ENCODE peak calls at places on chromosomes 5 and 9, in six cellular contexts. One of them, this sample, is unnamed.

GRCh38 chr5:18236386-18236785 is 602.1 kb downstream of the TAF11L14 start:
- DNase-seq in adrenal gland: no peak
- DNase-seq in hepatocyte: no peak
- DNase-seq in mammary epithelial cell: peak
- DNase-seq in fibroblast of mammary gland: no peak
- DNase-seq in cardiac muscle cell: no peak
- DNase-seq in this sample: no peak

GRCh38 chr9:101977614-101978210 is 239.3 kb upstream of the GRIN3A start:
- DNase-seq in cardiac muscle cell: peak
- DNase-seq in fibroblast of mammary gland: peak
- DNase-seq in adrenal gland: no peak
- DNase-seq in hepatocyte: peak
- DNase-seq in mammary epithelial cell: peak
- DNase-seq in this sample: no peak

GRCh38 chr9:95623614-95624013 is 106.8 kb upstream of the PTCH1 start:
- DNase-seq in cardiac muscle cell: no peak
- DNase-seq in fibroblast of mammary gland: no peak
- DNase-seq in hepatocyte: no peak
- DNase-seq in mammary epithelial cell: no peak
- DNase-seq in adrenal gland: no peak
- DNase-seq in this sample: no peak

GRCh38 chr5:135885031-135885430 is 10.6 kb downstream of the IL9 start:
- DNase-seq in mammary epithelial cell: no peak
- DNase-seq in hepatocyte: no peak
- DNase-seq in adrenal gland: no peak
- DNase-seq in cardiac muscle cell: no peak
- DNase-seq in fibroblast of mammary gland: no peak
- DNase-seq in this sample: no peak

GRCh38 chr5:59746261-59746765 is 147.2 kb downstream of the PDE4D start:
- DNase-seq in mammary epithelial cell: peak
- DNase-seq in cardiac muscle cell: no peak
- DNase-seq in adrenal gland: no peak
- DNase-seq in fibroblast of mammary gland: peak
- DNase-seq in hepatocyte: peak
- DNase-seq in this sample: peak

GRCh38 chr9:29319727-29320513 is 1746.6 kb upstream of the C9orf72 start:
- DNase-seq in fibroblast of mammary gland: no peak
- DNase-seq in mammary epithelial cell: no peak
- DNase-seq in cardiac muscle cell: no peak
- DNase-seq in adrenal gland: no peak
- DNase-seq in hepatocyte: no peak
- DNase-seq in this sample: no peak

GRCh38 chr9:136902259-136902821 is 16.0 kb downstream of the TRAF2 start:
- DNase-seq in hepatocyte: peak
- DNase-seq in adrenal gland: peak
- DNase-seq in fibroblast of mammary gland: peak
- DNase-seq in cardiac muscle cell: no peak
- DNase-seq in mammary epithelial cell: peak
- DNase-seq in this sample: no peak

GRCh38 chr5:72451771-72452505 is 55.3 kb downstream of the ZNF366 start:
- DNase-seq in hepatocyte: peak
- DNase-seq in fibroblast of mammary gland: peak
- DNase-seq in mammary epithelial cell: no peak
- DNase-seq in adrenal gland: peak
- DNase-seq in cardiac muscle cell: no peak
- DNase-seq in this sample: peak

GRCh38 chr5:36369092-36369737 is 67.5 kb upstream of the RANBP3L start:
- DNase-seq in fibroblast of mammary gland: peak
- DNase-seq in hepatocyte: no peak
- DNase-seq in mammary epithelial cell: peak
- DNase-seq in cardiac muscle cell: no peak
- DNase-seq in adrenal gland: peak
- DNase-seq in this sample: no peak

GRCh38 chr9:124449381-124450151 is 685 bp upstream of the ADGRD2 start:
- DNase-seq in fibroblast of mammary gland: no peak
- DNase-seq in cardiac muscle cell: no peak
- DNase-seq in mammary epithelial cell: no peak
- DNase-seq in adrenal gland: no peak
- DNase-seq in hepatocyte: no peak
- DNase-seq in this sample: peak

GRCh38 chr9:127974002-127974768 is 6.6 kb downstream of the EEIG1 start:
- DNase-seq in adrenal gland: no peak
- DNase-seq in cardiac muscle cell: no peak
- DNase-seq in hepatocyte: no peak
- DNase-seq in mammary epithelial cell: no peak
- DNase-seq in fibroblast of mammary gland: no peak
- DNase-seq in this sample: no peak

GRCh38 chr5:149697001-149697400 is 33.1 kb upstream of the PPARGC1B start:
- DNase-seq in adrenal gland: no peak
- DNase-seq in mammary epithelial cell: peak
- DNase-seq in cardiac muscle cell: no peak
- DNase-seq in fibroblast of mammary gland: peak
- DNase-seq in hepatocyte: no peak
- DNase-seq in this sample: no peak

GRCh38 chr9:8674550-8674949 is 875.0 kb upstream of the DMAC1 start:
- DNase-seq in cardiac muscle cell: no peak
- DNase-seq in fibroblast of mammary gland: no peak
- DNase-seq in adrenal gland: no peak
- DNase-seq in hepatocyte: no peak
- DNase-seq in mammary epithelial cell: no peak
- DNase-seq in this sample: no peak

GRCh38 chr9:93950619-93951601 is 4.2 kb downstream of the BARX1 start:
- DNase-seq in cardiac muscle cell: no peak
- DNase-seq in adrenal gland: no peak
- DNase-seq in hepatocyte: peak
- DNase-seq in fibroblast of mammary gland: no peak
- DNase-seq in mammary epithelial cell: peak
- DNase-seq in this sample: peak

GRCh38 chr9:23492126-23493002 is 333.7 kb downstream of the ELAVL2 start:
- DNase-seq in mammary epithelial cell: peak
- DNase-seq in hepatocyte: peak
- DNase-seq in cardiac muscle cell: peak
- DNase-seq in fibroblast of mammary gland: peak
- DNase-seq in adrenal gland: peak
- DNase-seq in this sample: no peak

GRCh38 chr9:135165003-135165711 is 77.7 kb downstream of the OLFM1 start:
- DNase-seq in fibroblast of mammary gland: no peak
- DNase-seq in mammary epithelial cell: no peak
- DNase-seq in cardiac muscle cell: no peak
- DNase-seq in adrenal gland: no peak
- DNase-seq in hepatocyte: no peak
- DNase-seq in this sample: no peak

GRCh38 chr5:37867634-37868033 is 27.8 kb upstream of the GDNF start:
- DNase-seq in fibroblast of mammary gland: no peak
- DNase-seq in hepatocyte: no peak
- DNase-seq in cardiac muscle cell: no peak
- DNase-seq in mammary epithelial cell: no peak
- DNase-seq in adrenal gland: no peak
- DNase-seq in this sample: no peak

GRCh38 chr5:7850533-7851239 is at the start of gene CFAP90:
- DNase-seq in fibroblast of mammary gland: peak
- DNase-seq in hepatocyte: peak
- DNase-seq in mammary epithelial cell: no peak
- DNase-seq in adrenal gland: peak
- DNase-seq in cardiac muscle cell: peak
- DNase-seq in this sample: peak

GRCh38 chr5:82493217-82493616 is 215.1 kb upstream of the RPS23 start:
- DNase-seq in mammary epithelial cell: no peak
- DNase-seq in hepatocyte: peak
- DNase-seq in fibroblast of mammary gland: no peak
- DNase-seq in cardiac muscle cell: no peak
- DNase-seq in adrenal gland: no peak
- DNase-seq in this sample: no peak

GRCh38 chr9:3903906-3904305 is 378.1 kb upstream of the RFX3 start:
- DNase-seq in cardiac muscle cell: no peak
- DNase-seq in adrenal gland: no peak
- DNase-seq in mammary epithelial cell: no peak
- DNase-seq in hepatocyte: no peak
- DNase-seq in fibroblast of mammary gland: no peak
- DNase-seq in this sample: no peak

GRCh38 chr5:60287174-60287771 is 393.7 kb upstream of the PDE4D start:
- DNase-seq in cardiac muscle cell: peak
- DNase-seq in fibroblast of mammary gland: peak
- DNase-seq in hepatocyte: peak
- DNase-seq in adrenal gland: peak
- DNase-seq in mammary epithelial cell: peak
- DNase-seq in this sample: peak

GRCh38 chr5:34494111-34494755 is 161.9 kb upstream of the RAI14 start:
- DNase-seq in adrenal gland: no peak
- DNase-seq in fibroblast of mammary gland: peak
- DNase-seq in cardiac muscle cell: no peak
- DNase-seq in mammary epithelial cell: no peak
- DNase-seq in hepatocyte: no peak
- DNase-seq in this sample: peak

GRCh38 chr5:72498284-72498683 is 8.9 kb downstream of the ZNF366 start:
- DNase-seq in cardiac muscle cell: no peak
- DNase-seq in adrenal gland: no peak
- DNase-seq in mammary epithelial cell: peak
- DNase-seq in hepatocyte: no peak
- DNase-seq in fibroblast of mammary gland: peak
- DNase-seq in this sample: peak

GRCh38 chr5:138274189-138274853 is at the start of gene GFRA3:
- DNase-seq in adrenal gland: no peak
- DNase-seq in fibroblast of mammary gland: no peak
- DNase-seq in mammary epithelial cell: no peak
- DNase-seq in cardiac muscle cell: peak
- DNase-seq in hepatocyte: peak
- DNase-seq in this sample: peak

GRCh38 chr5:43891112-43891511 is 288.1 kb downstream of the NNT start:
- DNase-seq in hepatocyte: no peak
- DNase-seq in cardiac muscle cell: no peak
- DNase-seq in mammary epithelial cell: no peak
- DNase-seq in fibroblast of mammary gland: peak
- DNase-seq in adrenal gland: no peak
- DNase-seq in this sample: peak

GRCh38 chr9:68832101-68832500 is 127.1 kb downstream of the PIP5K1B start:
- DNase-seq in mammary epithelial cell: no peak
- DNase-seq in fibroblast of mammary gland: no peak
- DNase-seq in cardiac muscle cell: no peak
- DNase-seq in adrenal gland: no peak
- DNase-seq in hepatocyte: no peak
- DNase-seq in this sample: no peak

GRCh38 chr9:109817846-109818472 is 38.0 kb downstream of the PALM2AKAP2 start:
- DNase-seq in mammary epithelial cell: peak
- DNase-seq in cardiac muscle cell: peak
- DNase-seq in hepatocyte: peak
- DNase-seq in adrenal gland: peak
- DNase-seq in fibroblast of mammary gland: peak
- DNase-seq in this sample: peak
- H3K4me3 ChIP-seq in mammary epithelial cell: no peak
- H3K4me3 ChIP-seq in cardiac muscle cell: no peak
- H3K4me3 ChIP-seq in hepatocyte: no peak
- H3K4me3 ChIP-seq in adrenal gland: no peak
- H3K4me3 ChIP-seq in fibroblast of mammary gland: no peak
- H3K4me3 ChIP-seq in this sample: no peak

GRCh38 chr9:74092491-74092834 is 404.7 kb upstream of the RORB start:
- DNase-seq in adrenal gland: no peak
- DNase-seq in mammary epithelial cell: no peak
- DNase-seq in fibroblast of mammary gland: no peak
- DNase-seq in cardiac muscle cell: no peak
- DNase-seq in hepatocyte: no peak
- DNase-seq in this sample: no peak
- TF ChIP-seq CTCF in adrenal gland: no peak
- TF ChIP-seq CTCF in mammary epithelial cell: no peak
- TF ChIP-seq CTCF in fibroblast of mammary gland: no peak
- TF ChIP-seq CTCF in cardiac muscle cell: no peak
- TF ChIP-seq CTCF in hepatocyte: no peak
- TF ChIP-seq CTCF in this sample: no peak

GRCh38 chr9:113808391-113809191 is 67.5 kb upstream of the ZNF618 start:
- DNase-seq in hepatocyte: peak
- DNase-seq in mammary epithelial cell: peak
- DNase-seq in fibroblast of mammary gland: peak
- DNase-seq in cardiac muscle cell: no peak
- DNase-seq in adrenal gland: peak
- DNase-seq in this sample: peak

GRCh38 chr9:113803811-113804589 is 72.1 kb upstream of the ZNF618 start:
- DNase-seq in cardiac muscle cell: no peak
- DNase-seq in fibroblast of mammary gland: no peak
- DNase-seq in adrenal gland: no peak
- DNase-seq in hepatocyte: no peak
- DNase-seq in mammary epithelial cell: no peak
- DNase-seq in this sample: no peak

GRCh38 chr9:113805753-113806152 is 70.4 kb upstream of the ZNF618 start:
- DNase-seq in cardiac muscle cell: no peak
- DNase-seq in adrenal gland: no peak
- DNase-seq in hepatocyte: no peak
- DNase-seq in mammary epithelial cell: no peak
- DNase-seq in fibroblast of mammary gland: no peak
- DNase-seq in this sample: no peak

GRCh38 chr9:113809192-113809482 is 67.0 kb upstream of the ZNF618 start:
- DNase-seq in mammary epithelial cell: no peak
- DNase-seq in hepatocyte: no peak
- DNase-seq in cardiac muscle cell: no peak
- DNase-seq in adrenal gland: no peak
- DNase-seq in fibroblast of mammary gland: no peak
- DNase-seq in this sample: no peak

GRCh38 chr9:113807173-113808061 is 68.7 kb upstream of the ZNF618 start:
- DNase-seq in fibroblast of mammary gland: peak
- DNase-seq in cardiac muscle cell: peak
- DNase-seq in hepatocyte: peak
- DNase-seq in adrenal gland: peak
- DNase-seq in mammary epithelial cell: peak
- DNase-seq in this sample: peak
- H3K4me3 ChIP-seq in fibroblast of mammary gland: peak
- H3K4me3 ChIP-seq in cardiac muscle cell: no peak
- H3K4me3 ChIP-seq in hepatocyte: no peak
- H3K4me3 ChIP-seq in adrenal gland: no peak
- H3K4me3 ChIP-seq in mammary epithelial cell: no peak
- H3K4me3 ChIP-seq in this sample: peak

GRCh38 chr9:13209498-13209897 is 70.0 kb downstream of the MPDZ start:
- DNase-seq in cardiac muscle cell: no peak
- DNase-seq in mammary epithelial cell: no peak
- DNase-seq in adrenal gland: no peak
- DNase-seq in fibroblast of mammary gland: no peak
- DNase-seq in hepatocyte: no peak
- DNase-seq in this sample: no peak

GRCh38 chr9:13215791-13216554 is 63.5 kb downstream of the MPDZ start:
- DNase-seq in fibroblast of mammary gland: no peak
- DNase-seq in cardiac muscle cell: no peak
- DNase-seq in hepatocyte: no peak
- DNase-seq in adrenal gland: no peak
- DNase-seq in mammary epithelial cell: no peak
- DNase-seq in this sample: no peak

GRCh38 chr9:13213998-13214397 is 65.5 kb downstream of the MPDZ start:
- DNase-seq in hepatocyte: no peak
- DNase-seq in adrenal gland: no peak
- DNase-seq in mammary epithelial cell: no peak
- DNase-seq in cardiac muscle cell: no peak
- DNase-seq in fibroblast of mammary gland: no peak
- DNase-seq in this sample: no peak

DNA sequence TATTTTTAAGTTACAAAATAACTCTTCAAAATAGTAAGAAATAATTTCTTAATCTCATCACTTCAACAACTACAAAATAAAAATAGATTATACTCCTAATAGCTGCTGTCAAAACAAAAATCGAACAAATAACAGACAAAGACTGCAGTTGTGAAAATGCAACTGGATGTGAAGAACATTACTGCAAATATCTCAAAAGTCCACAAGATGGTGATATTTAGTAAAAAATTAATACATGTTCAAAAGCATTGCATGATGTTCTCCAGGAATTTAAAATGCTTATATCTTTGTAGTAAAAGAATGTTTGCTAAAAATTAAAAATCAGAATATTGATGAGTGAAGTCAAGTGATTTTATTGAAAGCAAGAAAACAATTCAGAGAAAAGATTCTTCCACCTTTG is 66.2 kb downstream of the MPDZ start:
- DNase-seq in cardiac muscle cell: no peak
- DNase-seq in fibroblast of mammary gland: peak
- DNase-seq in mammary epithelial cell: no peak
- DNase-seq in adrenal gland: no peak
- DNase-seq in hepatocyte: no peak
- DNase-seq in this sample: peak
- TF ChIP-seq CTCF in cardiac muscle cell: peak
- TF ChIP-seq CTCF in fibroblast of mammary gland: peak
- TF ChIP-seq CTCF in mammary epithelial cell: peak
- TF ChIP-seq CTCF in adrenal gland: peak
- TF ChIP-seq CTCF in hepatocyte: peak
- TF ChIP-seq CTCF in this sample: no peak